ENCODE peak calls at places on chromosomes 5 and 9, in six cellular contexts. B is heart left ventricle; O is choroid plexus epithelial cell; D is CD4-positive, alpha-beta memory T cell; P is CD8-positive, alpha-beta T cell; W is pancreas. K is an unnamed sample.

GRCh38 chr5:38715671-38716070 is 130.1 kb upstream of the OSMR start:
- DNase-seq in O (no peak), P (no peak), D (no peak), B (no peak), W (no peak), K (no peak)

GRCh38 chr5:163135849-163136248 is 301.5 kb upstream of the CCNG1 start:
- DNase-seq in B (no peak), O (no peak), W (no peak), D (no peak), P (no peak), K (no peak)

GRCh38 chr9:77944556-77945261 is 86.9 kb downstream of the GNAQ start:
- DNase-seq in B (peak), D (peak), W (no peak), P (no peak), O (peak), K (no peak)

GRCh38 chr9:69149321-69149807 is 24.7 kb upstream of the TJP2 start:
- DNase-seq in W (no peak), B (no peak), O (peak), P (no peak), D (no peak), K (no peak)

GRCh38 chr5:135036405-135036804 is 2.4 kb upstream of the PITX1 start:
- DNase-seq in B (no peak), W (no peak), P (no peak), D (no peak), O (no peak), K (no peak)

GRCh38 chr5:28580616-28581015 is 1542.2 kb upstream of the CDH9 start:
- DNase-seq in O (peak), W (no peak), B (no peak), P (no peak), D (no peak), K (no peak)

GRCh38 chr9:76667521-76667957 is 96.7 kb upstream of the PCA3 start:
- DNase-seq in B (no peak), W (no peak), D (no peak), P (no peak), O (peak), K (no peak)

GRCh38 chr5:45385321-45386058 is 310.7 kb downstream of the HCN1 start:
- DNase-seq in W (no peak), D (no peak), B (peak), O (peak), P (no peak), K (no peak)

GRCh38 chr5:87499478-87500410 is 87.0 kb upstream of the CCNH start:
- DNase-seq in P (no peak), W (no peak), B (no peak), O (no peak), D (no peak), K (no peak)

GRCh38 chr9:12699529-12699928 is 6.3 kb downstream of the TYRP1 start:
- DNase-seq in O (peak), W (no peak), D (no peak), P (no peak), B (no peak), K (no peak)

GRCh38 chr5:110590187-110590586 is 136.3 kb downstream of the TMEM232 start:
- DNase-seq in B (no peak), P (no peak), O (peak), D (no peak), W (no peak), K (no peak)

GRCh38 chr9:109264865-109265532 is 55.9 kb downstream of the EPB41L4B start:
- DNase-seq in B (peak), P (no peak), O (no peak), W (peak), D (no peak), K (no peak)

GRCh38 chr5:16727937-16728336 is 111.1 kb upstream of the RETREG1 start:
- DNase-seq in D (no peak), P (no peak), W (peak), B (no peak), O (no peak), K (no peak)

GRCh38 chr5:111043712-111044506 is 27.6 kb upstream of the TSLP start:
- DNase-seq in D (no peak), B (no peak), P (no peak), O (peak), W (no peak), K (no peak)

GRCh38 chr5:60960591-60960990 is 15.6 kb downstream of the NDUFAF2 start:
- DNase-seq in B (no peak), P (no peak), W (no peak), D (peak), O (peak), K (no peak)

GRCh38 chr9:14203366-14204056 is 110.4 kb downstream of the NFIB start:
- DNase-seq in O (no peak), D (no peak), P (no peak), W (peak), B (peak), K (no peak)

GRCh38 chr5:73757421-73757820 is 131.4 kb downstream of the ARHGEF28 start:
- DNase-seq in O (no peak), P (no peak), D (no peak), B (no peak), W (no peak), K (no peak)

GRCh38 chr9:89564257-89564878 is 40.4 kb upstream of the GADD45G start:
- DNase-seq in P (no peak), B (no peak), W (no peak), D (no peak), O (peak), K (no peak)

GRCh38 chr9:90827181-90827866 is 25.7 kb downstream of the SYK start:
- DNase-seq in B (no peak), W (no peak), D (no peak), P (no peak), O (no peak), K (no peak)

GRCh38 chr5:64417390-64417789 is 88.4 kb upstream of the RGS7BP start:
- DNase-seq in W (no peak), P (no peak), D (no peak), O (no peak), B (no peak), K (no peak)

GRCh38 chr5:91691592-91691991 is 308.5 kb upstream of the ARRDC3 start:
- DNase-seq in O (no peak), P (no peak), D (no peak), W (no peak), B (no peak), K (no peak)

GRCh38 chr5:132498152-132498551 is 7.6 kb upstream of the IRF1 start:
- DNase-seq in O (no peak), P (no peak), W (peak), D (no peak), B (peak), K (no peak)

GRCh38 chr5:173634465-173634983 is 18.1 kb upstream of the BOD1 start:
- DNase-seq in P (no peak), O (no peak), W (no peak), B (no peak), D (no peak), K (no peak)

GRCh38 chr5:102863764-102864560 is 108.9 kb downstream of the PAM start:
- DNase-seq in W (no peak), D (no peak), O (no peak), B (no peak), P (no peak), K (no peak)

GRCh38 chr5:142785211-142785610 is 15.0 kb downstream of the ARHGAP26 start:
- DNase-seq in B (no peak), D (no peak), W (no peak), O (no peak), P (no peak), K (no peak)

GRCh38 chr5:34657550-34657921 is 1.4 kb downstream of the RAI14 start:
- DNase-seq in O (peak), D (no peak), B (peak), W (peak), P (no peak), K (no peak)
- H3K4me3 ChIP-seq in O (peak), D (no peak), B (peak), W (peak), P (peak), K (peak)

GRCh38 chr9:103627731-103628130 is 466.4 kb upstream of the SMC2 start:
- DNase-seq in P (no peak), O (no peak), B (no peak), W (no peak), D (no peak), K (no peak)
- H3K4me3 ChIP-seq in P (no peak), O (no peak), B (no peak), W (no peak), D (no peak), K (no peak)

DNA sequence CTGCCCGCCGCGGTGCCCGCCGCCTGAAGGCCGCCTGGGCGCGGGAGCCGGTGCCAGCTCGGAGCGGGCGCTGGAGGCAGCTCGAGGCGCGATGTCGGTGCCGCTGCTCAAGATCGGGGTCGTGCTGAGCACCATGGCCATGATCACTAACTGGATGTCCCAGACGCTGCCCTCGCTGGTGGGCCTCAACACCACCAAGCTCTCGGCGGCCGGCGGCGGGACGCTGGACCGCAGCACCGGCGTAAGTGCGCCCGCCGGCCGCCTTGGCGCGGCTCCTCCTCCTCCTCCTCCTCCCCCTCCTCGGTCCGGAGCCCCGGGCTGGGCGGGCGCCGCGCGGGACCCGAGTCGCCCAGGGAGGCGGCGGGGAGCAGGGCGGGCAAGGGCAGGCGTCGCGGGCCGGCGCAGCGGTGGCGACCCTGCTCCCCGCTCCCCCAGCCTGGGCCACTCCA is 455 bp downstream of the OLFM1 start:
- DNase-seq in D (no peak), W (no peak), P (no peak), O (no peak), B (no peak), K (no peak)
- H3K4me3 ChIP-seq in D (no peak), W (peak), P (no peak), O (no peak), B (peak), K (no peak)

GRCh38 chr5:19240150-19240549 is 747.9 kb downstream of the CDH18 start:
- DNase-seq in W (no peak), P (no peak), O (peak), B (no peak), D (no peak), K (no peak)
- H3K4me3 ChIP-seq in W (no peak), P (no peak), O (no peak), B (no peak), D (no peak), K (no peak)

DNA sequence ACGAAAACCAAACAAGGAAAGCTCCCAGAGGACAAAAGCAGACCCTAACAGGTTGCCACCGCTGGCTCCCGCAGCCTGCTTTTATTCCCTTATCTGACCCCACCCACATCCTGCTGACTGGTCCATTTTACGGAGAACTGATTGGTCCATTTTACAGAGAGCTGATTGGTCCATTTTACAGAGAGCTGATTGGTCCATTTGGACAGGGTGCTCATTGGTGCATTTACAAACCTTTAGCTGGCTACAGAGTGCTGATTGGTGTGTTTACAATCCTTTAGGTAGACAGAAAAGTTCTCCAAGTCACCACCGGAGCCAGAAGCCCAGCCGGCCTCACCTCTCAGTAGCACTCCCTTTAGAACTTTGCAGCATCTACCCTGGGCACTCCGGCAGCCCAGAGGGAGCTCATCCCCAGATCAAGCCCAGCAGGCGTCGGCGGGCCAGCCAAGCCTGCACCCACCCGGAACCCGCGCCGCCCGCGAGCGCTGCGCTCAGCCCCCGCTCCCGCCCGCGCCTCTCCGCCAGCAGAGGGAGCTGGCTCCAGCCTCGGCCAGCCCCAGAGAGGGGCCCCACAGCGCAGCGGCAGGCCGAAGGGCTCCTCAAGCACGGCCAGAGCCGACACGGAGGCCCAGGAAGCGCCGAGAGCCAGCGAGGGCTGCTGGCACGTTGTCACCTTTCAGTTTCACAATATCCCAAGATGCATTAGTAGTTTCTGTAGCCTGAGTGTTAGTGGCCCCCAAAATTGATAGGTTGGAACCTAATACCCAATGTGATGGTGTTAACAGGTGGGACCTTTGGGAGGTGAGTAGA is 35.3 kb upstream of the CLPTM1L start:
- DNase-seq in P (peak), B (no peak), W (no peak), D (peak), O (peak), K (peak)
- H3K4me3 ChIP-seq in P (peak), B (no peak), W (peak), D (no peak), O (no peak), K (no peak)

GRCh38 chr9:120578614-120579013 is 1.4 kb downstream of the CDK5RAP2 start:
- DNase-seq in D (no peak), P (no peak), W (no peak), O (no peak), B (no peak), K (no peak)
- H3K4me3 ChIP-seq in D (peak), P (no peak), W (no peak), O (peak), B (no peak), K (no peak)

GRCh38 chr9:129401623-129402340 is 219.1 kb downstream of the C9orf50 start:
- DNase-seq in O (peak), P (no peak), D (no peak), W (no peak), B (no peak), K (no peak)
- H3K4me3 ChIP-seq in O (no peak), P (no peak), D (no peak), W (no peak), B (peak), K (no peak)

GRCh38 chr5:32076699-32077695 is 97.1 kb downstream of the GOLPH3 start:
- DNase-seq in B (peak), D (peak), O (peak), P (peak), W (no peak), K (no peak)
- H3K4me3 ChIP-seq in B (no peak), D (no peak), O (no peak), P (no peak), W (no peak), K (no peak)

DNA sequence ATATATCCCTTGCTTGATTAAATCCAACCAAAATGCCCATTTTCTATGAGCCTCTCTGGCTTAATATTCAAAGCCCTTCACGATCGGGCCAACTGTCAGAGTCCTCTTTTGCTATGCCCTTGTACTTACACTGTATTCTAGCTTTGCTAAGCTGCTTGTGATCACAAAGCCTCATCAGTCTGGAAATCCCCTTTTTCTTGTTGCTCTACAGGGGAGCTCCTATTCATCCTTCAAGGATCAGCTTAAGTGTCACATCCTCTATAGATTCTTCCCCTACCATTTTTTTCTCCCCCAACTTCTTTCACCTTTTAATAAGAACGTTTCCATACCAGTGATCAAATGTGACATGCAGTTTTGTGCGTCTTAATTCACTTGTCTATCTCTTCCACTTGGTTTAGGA is 450.4 kb upstream of the CHD1 start:
- DNase-seq in W (no peak), O (peak), D (no peak), B (no peak), P (no peak), K (no peak)
- H3K4me3 ChIP-seq in W (no peak), O (no peak), D (no peak), B (no peak), P (no peak), K (no peak)